ENCODE peak calls at places on chromosome 6, in four cellular contexts. U, C, I and S are unnamed samples.

GRCh38 chr6:44108471-44108870 is 18.8 kb downstream of the MRPL14 start:
- DNase-seq in U (no peak), C (no peak), I (no peak), S (no peak)

GRCh38 chr6:37514840-37515239 is 15.1 kb upstream of the CCDC167 start:
- DNase-seq in U (no peak), C (no peak), I (no peak), S (no peak)

GRCh38 chr6:25411316-25411961 is 132.3 kb downstream of the CARMIL1 start:
- DNase-seq in U (no peak), C (no peak), I (no peak), S (no peak)

GRCh38 chr6:114042267-114043075 is 71.5 kb upstream of the HDAC2 start:
- DNase-seq in U (no peak), C (no peak), I (no peak), S (no peak)

GRCh38 chr6:153172815-153173214 is 41.7 kb upstream of the RGS17 start:
- DNase-seq in U (no peak), C (no peak), I (no peak), S (no peak)

GRCh38 chr6:39203804-39204495 is 25.3 kb downstream of the KCNK5 start:
- DNase-seq in U (no peak), C (no peak), I (peak; percentile 98), S (no peak)

GRCh38 chr6:170137176-170137891 is 153.5 kb downstream of the DLL1 start:
- DNase-seq in U (no peak), C (peak; percentile 36), I (no peak), S (no peak)

GRCh38 chr6:64553414-64553813 is 917.8 kb downstream of the PHF3 start:
- DNase-seq in U (no peak), C (no peak), I (no peak), S (no peak)

GRCh38 chr6:10403385-10404106 is 11.3 kb downstream of the TFAP2A start:
- DNase-seq in U (no peak), C (no peak), I (peak; percentile 89), S (no peak)

GRCh38 chr6:16698988-16699868 is 62.0 kb downstream of the ATXN1 start:
- DNase-seq in U (no peak), C (no peak), I (no peak), S (peak; percentile 56)

GRCh38 chr6:169950558-169950957 is 199.1 kb downstream of the ERMARD start:
- DNase-seq in U (no peak), C (no peak), I (peak; percentile 12), S (peak; percentile 58)

GRCh38 chr6:106733386-106733785 is 104.0 kb downstream of the QRSL1 start:
- DNase-seq in U (no peak), C (no peak), I (no peak), S (no peak)

GRCh38 chr6:52283111-52283510 is 1.4 kb downstream of the MCM3 start:
- DNase-seq in U (no peak), C (no peak), I (no peak), S (no peak)

GRCh38 chr6:157089851-157090250 is 233.5 kb downstream of the TMEM242 start:
- DNase-seq in U (no peak), C (no peak), I (no peak), S (no peak)

GRCh38 chr6:56657364-56657763 is 14.7 kb upstream of the DST start:
- DNase-seq in U (no peak), C (no peak), I (no peak), S (no peak)

GRCh38 chr6:81832304-81832703 is 79.8 kb upstream of the TENT5A start:
- DNase-seq in U (no peak), C (no peak), I (no peak), S (no peak)

GRCh38 chr6:168823397-168824020 is 382.5 kb downstream of the SMOC2 start:
- DNase-seq in U (no peak), C (no peak), I (no peak), S (no peak)

GRCh38 chr6:44489912-44490604 is 102.6 kb downstream of the CDC5L start:
- DNase-seq in U (no peak), C (peak; percentile 55), I (peak; percentile 88), S (no peak)

GRCh38 chr6:122903266-122903915 is 92.6 kb upstream of the CLVS2 start:
- DNase-seq in U (no peak), C (no peak), I (no peak), S (no peak)

GRCh38 chr6:70819715-70820114 is 137.1 kb downstream of the B3GAT2 start:
- DNase-seq in U (no peak), C (no peak), I (no peak), S (no peak)

GRCh38 chr6:63347599-63347998 is 27.8 kb upstream of the LGSN start:
- DNase-seq in U (no peak), C (no peak), I (peak; percentile 75), S (no peak)

GRCh38 chr6:63759605-63760004 is 124.0 kb downstream of the PHF3 start:
- DNase-seq in U (no peak), C (no peak), I (no peak), S (no peak)

GRCh38 chr6:98832282-98833100 is 1.9 kb upstream of the POU3F2 start:
- DNase-seq in U (no peak), C (no peak), I (peak; percentile 58), S (no peak)

GRCh38 chr6:15036690-15037245 is 209.1 kb upstream of the JARID2 start:
- DNase-seq in U (no peak), C (no peak), I (no peak), S (no peak)

GRCh38 chr6:83633609-83634008 is 75.3 kb downstream of the SNAP91 start:
- DNase-seq in U (no peak), C (no peak), I (no peak), S (no peak)

GRCh38 chr6:87747646-87748045 is 45.6 kb upstream of the AKIRIN2 start:
- DNase-seq in U (no peak), C (no peak), I (no peak), S (no peak)

GRCh38 chr6:139540276-139540675 is 165.8 kb upstream of the CITED2 start:
- DNase-seq in U (no peak), C (peak; percentile 41), I (no peak), S (peak; percentile 75)

GRCh38 chr6:116405147-116405546 is 34.4 kb downstream of the DSE start:
- DNase-seq in U (no peak), C (no peak), I (no peak), S (no peak)

DNA sequence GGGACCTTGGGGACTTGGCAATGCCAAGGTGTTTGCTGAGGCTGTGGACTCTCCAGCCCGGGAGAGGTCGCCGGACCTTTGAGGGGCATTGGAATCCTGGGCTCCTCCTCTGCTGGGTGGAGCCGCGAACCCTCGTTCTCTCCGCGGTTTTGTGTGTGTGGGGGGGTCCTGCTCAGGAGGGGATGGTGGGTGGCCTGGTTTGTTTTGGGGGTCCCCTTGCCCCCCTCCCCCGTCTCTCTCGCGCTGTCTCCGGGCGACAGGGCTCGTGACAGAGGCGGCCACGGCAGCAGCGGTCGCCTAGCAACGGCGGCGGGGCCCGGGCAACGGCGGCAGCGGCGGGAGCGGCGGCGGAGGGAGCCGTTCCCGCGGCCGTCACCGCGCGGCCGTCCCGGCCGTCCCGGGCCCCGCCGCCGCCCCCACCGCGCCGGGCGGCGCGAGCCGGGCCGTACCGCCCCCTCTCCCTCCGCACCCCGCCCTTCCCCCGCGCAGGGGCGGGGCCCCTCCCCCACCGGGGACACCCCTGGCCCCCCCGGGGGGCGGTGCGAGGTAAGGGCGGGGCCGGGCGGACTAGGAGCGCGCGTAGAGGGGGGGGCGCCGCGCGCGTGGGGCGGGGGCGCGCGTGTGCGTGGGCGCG is 7.8 kb downstream of the SYNGAP1 start:
- DNase-seq in U (no peak), C (no peak), I (peak; percentile 38), S (peak; percentile 68)
- TF ChIP-seq CTCF in U (no peak), C (no peak), I (no peak), S (no peak)

GRCh38 chr6:166437661-166438060 is 54.9 kb upstream of the MPC1 start:
- DNase-seq in U (no peak), C (no peak), I (no peak), S (no peak)

GRCh38 chr6:166436195-166437139 is 53.7 kb upstream of the MPC1 start:
- DNase-seq in U (no peak), C (no peak), I (no peak), S (no peak)

GRCh38 chr6:166434336-166434735 is 51.6 kb upstream of the MPC1 start:
- DNase-seq in U (no peak), C (no peak), I (no peak), S (no peak)

GRCh38 chr6:166433096-166433495 is 50.4 kb upstream of the MPC1 start:
- DNase-seq in U (no peak), C (no peak), I (no peak), S (no peak)

DNA sequence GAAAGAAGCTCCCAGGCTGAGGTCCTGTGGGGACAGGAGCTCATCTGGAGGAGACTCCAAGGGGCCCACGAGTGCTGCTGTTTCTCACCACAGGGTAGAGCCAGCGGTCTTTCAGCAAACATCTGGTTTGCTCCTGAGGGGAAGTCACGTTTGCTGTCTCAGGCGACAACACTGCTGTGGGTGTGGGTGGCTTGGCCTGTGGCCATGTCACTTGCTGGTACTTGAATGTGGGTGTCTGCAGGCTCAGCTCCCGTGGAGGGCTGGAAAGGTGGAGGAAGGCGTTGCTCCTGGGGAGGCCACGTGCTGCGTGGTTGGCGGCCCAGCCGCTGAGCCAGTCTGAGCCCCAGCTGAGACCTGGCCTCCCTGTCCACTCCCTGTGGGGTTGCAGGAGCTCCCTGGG is 52.8 kb upstream of the MPC1 start:
- DNase-seq in U (no peak), C (peak; percentile 48), I (no peak), S (peak; percentile 60)
- TF ChIP-seq CTCF in U (no peak), C (no peak), I (no peak), S (no peak)

GRCh38 chr6:137417411-137417810 is 76.8 kb downstream of the OLIG3 start:
- DNase-seq in U (no peak), C (no peak), I (no peak), S (no peak)

GRCh38 chr6:137416376-137417109 is 77.7 kb downstream of the OLIG3 start:
- DNase-seq in U (no peak), C (peak; percentile 9), I (no peak), S (no peak)

GRCh38 chr6:137414599-137414998 is 79.6 kb downstream of the OLIG3 start:
- DNase-seq in U (no peak), C (no peak), I (no peak), S (no peak)

GRCh38 chr6:137415127-137415833 is 78.9 kb downstream of the OLIG3 start:
- DNase-seq in U (no peak), C (peak; percentile 64), I (peak; percentile 38), S (peak; percentile 76)

GRCh38 chr6:137415834-137416190 is 78.4 kb downstream of the OLIG3 start:
- DNase-seq in U (no peak), C (no peak), I (no peak), S (no peak)
- TF ChIP-seq CTCF in U (no peak), C (no peak), I (no peak), S (peak; percentile 9)

DNA sequence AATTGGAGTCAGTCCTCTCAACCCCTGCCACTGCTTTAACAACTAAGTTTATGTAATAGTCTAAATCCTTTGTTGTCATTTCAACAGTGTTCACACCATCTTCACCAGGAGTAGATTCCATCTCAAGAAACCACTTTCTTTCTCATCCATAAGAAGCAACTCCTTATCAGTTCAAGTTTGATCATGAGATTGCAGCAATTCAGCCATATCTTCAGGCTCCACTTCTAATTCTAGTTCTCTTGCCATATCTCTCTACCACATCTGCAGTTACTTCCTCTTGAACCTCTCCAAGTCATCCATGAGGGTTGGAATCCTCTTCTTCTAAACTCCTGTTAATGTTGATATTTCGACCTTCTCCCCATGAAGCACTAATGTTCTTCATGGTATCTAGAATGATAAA is 57.9 kb upstream of the FOXO3 start:
- DNase-seq in U (no peak), C (no peak), I (no peak), S (no peak)
- TF ChIP-seq CTCF in U (no peak), C (no peak), I (no peak), S (no peak)